ENCODE peak calls at places on chromosomes 4 and X, in four cellular contexts. L is heart right ventricle, C is IMR-90, X is GM23248. G is an unnamed sample. For H3K4me1 and H3K27me3, the result is how much of the 10 kb centered on the place peaks cover.

GRCh38 chrX:131735127-131735526 is 191.3 kb downstream of the OR13H1 start:
- DNase-seq in C (no peak), L (no peak), X (no peak), G (no peak)

GRCh38 chrX:80550722-80551121 is 130.5 kb downstream of the TENT5D start:
- DNase-seq in L (no peak), C (no peak), X (peak), G (no peak)

GRCh38 chr4:36316544-36317082 is 35.2 kb downstream of the DTHD1 start:
- DNase-seq in C (peak), X (no peak), L (no peak), G (no peak)

GRCh38 chr4:158739600-158739999 is 16.4 kb upstream of the PPID start:
- DNase-seq in C (no peak), X (no peak), L (no peak), G (no peak)

GRCh38 chr4:53777244-53777984 is 186.1 kb upstream of the LNX1 start:
- DNase-seq in X (peak), C (peak), L (no peak), G (no peak)

GRCh38 chr4:5717449-5718158 is 6.6 kb downstream of the EVC start:
- DNase-seq in C (no peak), L (no peak), X (no peak), G (no peak)

GRCh38 chr4:117327491-117327890 is 242.1 kb upstream of the TRAM1L1 start:
- DNase-seq in C (no peak), L (no peak), X (no peak), G (no peak)

GRCh38 chr4:118941149-118941548 is 52.5 kb downstream of the SYNPO2 start:
- DNase-seq in C (peak), L (no peak), X (peak), G (no peak)

GRCh38 chr4:151730003-151730559 is 30.7 kb downstream of the GATB start:
- DNase-seq in L (no peak), X (peak), C (no peak), G (no peak)

GRCh38 chrX:40098264-40099045 is 697 bp upstream of the BCOR start:
- DNase-seq in X (peak), L (no peak), C (no peak), G (peak)

GRCh38 chr4:74284074-74284473 is 24.2 kb upstream of the EPGN start:
- DNase-seq in L (no peak), C (peak), X (peak), G (no peak)

GRCh38 chr4:148926861-148927260 is 484.6 kb upstream of the NR3C2 start:
- DNase-seq in X (peak), C (peak), L (peak), G (no peak)

GRCh38 chrX:2497961-2498780 is 2.6 kb downstream of the DHRSX start:
- DNase-seq in L (no peak), X (peak), C (peak), G (no peak)

GRCh38 chr4:104393649-104394048 is 101.0 kb downstream of the CXXC4 start:
- DNase-seq in X (no peak), C (no peak), L (no peak), G (no peak)

GRCh38 chr4:119750771-119751170 is 122.2 kb upstream of the PDE5A start:
- DNase-seq in C (peak), X (peak), L (no peak), G (no peak)

GRCh38 chr4:170008376-170008775 is 17.8 kb downstream of the MFAP3L start:
- DNase-seq in C (no peak), L (no peak), X (peak), G (no peak)

GRCh38 chr4:56730097-56730496 is 49.0 kb upstream of the HOPX start:
- DNase-seq in L (no peak), C (no peak), X (no peak), G (no peak)

GRCh38 chrX:15864629-15865028 is 10.0 kb upstream of the AP1S2 start:
- DNase-seq in L (no peak), X (peak), C (peak), G (no peak)

GRCh38 chr4:4425696-4426095 is 38.8 kb downstream of the NSG1 start:
- DNase-seq in X (no peak), L (no peak), C (no peak), G (no peak)

GRCh38 chr4:168803727-168804126 is 206.3 kb downstream of the CBR4 start:
- DNase-seq in L (no peak), C (peak), X (peak), G (no peak)

GRCh38 chrX:39574178-39574577 is 523.6 kb downstream of the BCOR start:
- DNase-seq in C (no peak), L (no peak), X (no peak), G (no peak)

GRCh38 chr4:4226606-4227438 is at the start of gene OTOP1:
- DNase-seq in L (no peak), C (no peak), X (no peak), G (no peak)

GRCh38 chrX:107716045-107716684 is 59.4 kb downstream of the TSC22D3 start:
- DNase-seq in C (peak), L (peak), X (peak), G (peak)

GRCh38 chr4:110137819-110138218 is 60.6 kb downstream of the ELOVL6 start:
- DNase-seq in C (no peak), L (no peak), X (no peak), G (no peak)

GRCh38 chr4:106584590-106584989 is 216.0 kb upstream of the GIMD1 start:
- DNase-seq in X (peak), C (peak), L (no peak), G (no peak)

GRCh38 chr4:153534792-153535629 is 68.9 kb downstream of the TMEM131L start:
- DNase-seq in L (no peak), C (no peak), X (no peak), G (no peak)
- H3K4me1 ChIP-seq in L (under half), C (under half), X (under half), G (half or more)

GRCh38 chr4:884259-884658 is 47.9 kb downstream of the GAK start:
- DNase-seq in L (no peak), X (no peak), C (no peak), G (no peak)
- H3K27me3 ChIP-seq in L (under half), X (under half), C (under half), G (under half)

GRCh38 chr4:68344049-68344448 is 5.8 kb downstream of the YTHDC1 start:
- DNase-seq in C (no peak), L (no peak), X (no peak), G (no peak)

GRCh38 chr4:68344785-68345184 is 5.1 kb downstream of the YTHDC1 start:
- DNase-seq in L (no peak), C (no peak), X (no peak), G (no peak)

GRCh38 chr4:68338625-68339024 is 11.3 kb downstream of the YTHDC1 start:
- DNase-seq in C (no peak), X (no peak), L (no peak), G (no peak)

GRCh38 chr4:68346461-68346860 is 3.4 kb downstream of the YTHDC1 start:
- DNase-seq in L (no peak), C (no peak), X (peak), G (no peak)

DNA sequence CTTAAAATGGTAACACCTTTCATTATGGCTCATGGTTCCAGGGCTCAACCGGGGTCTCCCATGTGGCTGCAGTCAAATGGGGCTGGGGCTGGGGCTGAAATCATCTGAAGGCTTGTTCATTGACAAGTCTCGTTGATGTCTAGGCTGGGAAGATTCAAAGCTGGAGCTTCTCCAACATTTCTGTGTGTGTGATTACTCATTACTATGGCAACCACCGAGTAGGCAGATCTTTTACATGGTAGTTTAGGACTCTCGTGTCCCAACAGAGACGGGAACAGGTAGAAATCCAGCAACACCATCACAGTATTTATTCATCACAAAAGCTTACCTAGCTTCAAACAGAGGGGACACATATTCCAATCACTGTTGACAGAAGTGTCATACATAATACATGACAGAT is 7.8 kb downstream of the YTHDC1 start:
- DNase-seq in X (peak), C (peak), L (no peak), G (no peak)
- H3K4me1 ChIP-seq in X (half or more), C (under half), L (under half), G (half or more)

DNA sequence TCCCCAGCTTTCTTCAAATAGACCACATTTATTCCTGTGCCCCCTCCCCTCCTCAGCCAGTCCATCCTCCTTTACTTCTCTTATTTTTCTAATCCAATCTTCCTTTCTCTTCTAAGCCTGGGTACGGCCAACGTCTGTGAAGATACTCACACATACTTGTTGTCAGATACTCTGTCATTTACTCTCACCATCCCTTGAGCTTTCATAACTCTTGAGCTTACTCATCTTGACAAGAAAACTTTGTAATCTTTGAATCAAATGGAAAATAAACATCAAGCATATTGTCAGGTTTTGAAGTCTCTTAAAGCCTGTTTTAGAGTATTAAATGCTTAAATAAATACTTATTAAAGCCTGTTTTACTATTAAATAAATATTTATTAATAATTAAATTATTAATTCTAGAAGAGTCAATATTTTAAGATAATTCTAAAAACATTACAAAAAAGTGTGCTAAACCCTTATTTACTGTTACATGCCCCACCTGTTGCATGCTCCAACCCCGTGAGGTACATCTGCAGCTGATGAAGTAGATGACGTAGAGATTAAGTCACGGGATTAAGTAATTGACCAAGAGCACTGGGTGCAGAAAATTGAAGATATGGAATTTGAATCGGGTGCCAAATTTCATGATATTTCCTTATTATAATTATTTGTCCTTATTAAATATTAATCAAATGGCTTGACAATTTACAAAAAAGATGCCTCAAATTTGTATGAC is 1.5 kb upstream of the TRIML2 start:
- DNase-seq in C (peak), X (no peak), L (no peak), G (no peak)
- H3K27me3 ChIP-seq in C (under half), X (under half), L (under half), G (under half)

DNA sequence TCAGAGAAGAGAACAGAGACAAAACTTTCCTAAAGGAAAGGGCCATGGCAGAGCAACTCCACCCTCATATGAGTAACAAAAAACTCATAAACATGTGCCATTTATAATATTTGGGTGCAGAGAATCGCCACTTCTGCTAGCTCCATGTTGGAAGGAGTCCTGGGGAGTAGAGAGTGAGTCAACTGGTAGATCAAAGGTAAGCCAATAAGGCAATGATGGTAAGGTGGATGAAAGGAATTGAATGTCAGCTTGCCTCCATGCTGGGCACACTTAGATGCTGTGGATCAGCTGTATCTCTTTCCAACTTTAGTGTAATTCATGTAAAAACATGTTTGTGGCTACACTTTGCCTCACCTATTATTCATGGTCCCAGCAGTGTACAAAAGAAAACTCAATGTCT is 4.7 kb downstream of the QRFPR start:
- DNase-seq in L (no peak), X (no peak), C (no peak), G (no peak)
- H3K4me1 ChIP-seq in L (under half), X (under half), C (under half), G (under half)

GRCh38 chr4:147076179-147076578 is 130.5 kb upstream of the TTC29 start:
- DNase-seq in X (no peak), L (no peak), C (no peak), G (no peak)
- H3K27me3 ChIP-seq in X (under half), L (under half), C (under half), G (under half)

GRCh38 chr4:48368389-48368788 is 27.1 kb downstream of the SLAIN2 start:
- DNase-seq in X (no peak), L (no peak), C (no peak), G (no peak)
- H3K4me1 ChIP-seq in X (under half), L (under half), C (under half), G (under half)

GRCh38 chr4:121946644-121947043 is 5.2 kb downstream of the TRPC3 start:
- DNase-seq in X (no peak), L (no peak), C (no peak), G (no peak)
- H3K27me3 ChIP-seq in X (under half), L (half or more), C (under half), G (under half)

GRCh38 chr4:85703098-85703497 is 228.1 kb downstream of the ARHGAP24 start:
- DNase-seq in C (no peak), L (no peak), X (peak), G (no peak)
- H3K4me1 ChIP-seq in C (under half), L (under half), X (under half), G (under half)

GRCh38 chrX:110938977-110939732 is 143.5 kb upstream of the CHRDL1 start:
- DNase-seq in X (no peak), L (no peak), C (no peak), G (no peak)

GRCh38 chrX:110944793-110945466 is 149.3 kb upstream of the CHRDL1 start:
- DNase-seq in L (no peak), C (no peak), X (no peak), G (no peak)

GRCh38 chrX:110944323-110944761 is 148.7 kb upstream of the CHRDL1 start:
- DNase-seq in X (no peak), L (no peak), C (no peak), G (no peak)

GRCh38 chrX:110941906-110942305 is 146.3 kb upstream of the CHRDL1 start:
- DNase-seq in X (no peak), L (no peak), C (no peak), G (no peak)
- H3K27me3 ChIP-seq in X (under half), L (under half), C (under half), G (under half)